ENCODE peak calls at places on chromosome 6, in six cellular contexts. S is MCF 10A; U is substantia nigra; E is heart left ventricle; J is stimulated activated CD4-positive, alpha-beta T cell treated with anti-CD3 and anti-CD28 coated beads, Interleukin-12 subunit alpha, Interleukin-12 subunit beta, amount 100 ng/mL, for 24 hours; Z is activated gamma-delta T cell treated with anti-CD3 and anti-CD28 coated beads, Interleukin-2, amount 50 U/mL, for 16 hours. N is an unnamed sample.

GRCh38 chr6:166492092-166492491 is 94.4 kb downstream of the RAMACL start:
- DNase-seq in S (no peak), J (no peak), Z (no peak), U (no peak), E (no peak), N (no peak)

GRCh38 chr6:143097224-143097795 is 36.6 kb downstream of the AIG1 start:
- DNase-seq in U (no peak), Z (no peak), J (no peak), E (no peak), S (no peak), N (no peak)

GRCh38 chr6:144621332-144621731 is 336.2 kb downstream of the UTRN start:
- DNase-seq in J (no peak), E (no peak), Z (no peak), U (no peak), S (no peak), N (no peak)

GRCh38 chr6:169172435-169172834 is 81.2 kb downstream of the THBS2 start:
- DNase-seq in Z (no peak), U (no peak), J (no peak), E (no peak), S (peak; percentile 82), N (no peak)

GRCh38 chr6:110813813-110814487 is 1.3 kb downstream of the CDK19 start:
- DNase-seq in J (no peak), E (no peak), Z (no peak), U (no peak), S (peak; percentile 40), N (no peak)

GRCh38 chr6:116118608-116119007 is 7.3 kb downstream of the COL10A1 start:
- DNase-seq in E (no peak), Z (no peak), U (no peak), S (no peak), J (no peak), N (no peak)

GRCh38 chr6:138105446-138105845 is 1.8 kb downstream of the PERP start:
- DNase-seq in J (no peak), E (no peak), U (no peak), S (peak; percentile 89), Z (no peak), N (no peak)

GRCh38 chr6:118705799-118706481 is 54.5 kb upstream of the CEP85L start:
- DNase-seq in J (no peak), Z (no peak), E (peak; percentile 20), S (peak; percentile 75), U (no peak), N (no peak)

GRCh38 chr6:118784641-118785164 is 109.2 kb upstream of the ASF1A start:
- DNase-seq in U (peak; percentile 34), Z (no peak), S (no peak), E (peak; percentile 8), J (no peak), N (no peak)

GRCh38 chr6:168711049-168711640 is 270.2 kb downstream of the SMOC2 start:
- DNase-seq in U (no peak), Z (no peak), E (no peak), J (no peak), S (peak; percentile 34), N (no peak)

GRCh38 chr6:115545410-115545986 is 515.2 kb downstream of the FRK start:
- DNase-seq in E (peak; percentile 9), J (no peak), Z (no peak), S (no peak), U (no peak), N (no peak)

GRCh38 chr6:35327349-35328027 is 14.9 kb upstream of the PPARD start:
- DNase-seq in S (peak; percentile 62), Z (peak; percentile 66), J (peak; percentile 52), U (peak; percentile 12), E (peak; percentile 41), N (peak; percentile 79)

GRCh38 chr6:134534708-134535149 is 216.8 kb upstream of the SGK1 start:
- DNase-seq in Z (no peak), U (no peak), S (no peak), E (no peak), J (no peak), N (no peak)

GRCh38 chr6:156686940-156687874 is 90.0 kb upstream of the ARID1B start:
- DNase-seq in U (peak; percentile 85), J (peak; percentile 72), Z (peak; percentile 59), S (peak; percentile 70), E (peak; percentile 92), N (peak; percentile 87)

GRCh38 chr6:52162940-52163908 is 23.0 kb upstream of the IL17A start:
- DNase-seq in Z (no peak), U (no peak), S (peak; percentile 59), J (no peak), E (no peak), N (no peak)